ENCODE peak calls at places on chromosomes 13 and 19, in five cellular contexts. A is T-helper 2 cell; L is stimulated activated CD4-positive, alpha-beta T cell treated with anti-CD3 and anti-CD28 coated beads, Interleukin-15, amount 100 ng/mL, for 24 hours; X is skeletal muscle cell; U is C1 segment of cervical spinal cord. S is an unnamed sample.

GRCh38 chr19:16197188-16197621 is 506 bp upstream of the AP1M1 start:
- DNase-seq in U (no peak), L (no peak), X (peak), A (no peak), S (no peak)

GRCh38 chr19:37079238-37079637 is 1.0 kb downstream of the ZNF420 start:
- DNase-seq in X (no peak), A (no peak), L (no peak), U (no peak), S (no peak)

GRCh38 chr13:20391597-20392452 is 133.8 kb downstream of the CRYL1 start:
- DNase-seq in X (no peak), A (no peak), U (no peak), L (no peak), S (no peak)

GRCh38 chr19:16400911-16401675 is 70.7 kb downstream of the EPS15L1 start:
- DNase-seq in X (no peak), L (peak), U (no peak), A (no peak), S (no peak)

GRCh38 chr13:105406551-105406950 is 1128.9 kb downstream of the EFNB2 start:
- DNase-seq in X (no peak), L (no peak), U (no peak), A (no peak), S (no peak)

GRCh38 chr19:54248016-54248601 is 5.5 kb upstream of the LILRA6 start:
- DNase-seq in A (peak), U (peak), L (peak), X (peak), S (no peak)

GRCh38 chr19:58554494-58555368 is at the start of gene CHMP2A:
- DNase-seq in U (no peak), X (peak), A (peak), L (peak), S (no peak)

GRCh38 chr19:2462635-2463421 is 6.1 kb upstream of the LMNB2 start:
- DNase-seq in U (no peak), A (no peak), X (peak), L (no peak), S (no peak)

GRCh38 chr13:109157275-109157674 is 527.9 kb downstream of the MYO16 start:
- DNase-seq in U (no peak), A (no peak), L (no peak), X (no peak), S (no peak)

GRCh38 chr13:103031332-103031873 is 34.8 kb downstream of the SLC10A2 start:
- DNase-seq in L (no peak), X (no peak), A (no peak), U (no peak), S (no peak)

GRCh38 chr19:55386515-55386947 is 799 bp downstream of the RPL28 start:
- DNase-seq in A (peak), X (no peak), L (no peak), U (no peak), S (no peak)

GRCh38 chr13:33228645-33229445 is 56.7 kb downstream of the STARD13 start:
- DNase-seq in X (no peak), A (peak), U (peak), L (no peak), S (no peak)

GRCh38 chr13:101785858-101786257 is 333.4 kb downstream of the ITGBL1 start:
- DNase-seq in A (no peak), X (no peak), L (no peak), U (peak), S (no peak)

GRCh38 chr19:18476507-18477041 is 38.6 kb upstream of the ISYNA1 start:
- DNase-seq in U (no peak), L (no peak), X (no peak), A (no peak), S (no peak)

GRCh38 chr19:48856921-48857320 is 11.5 kb downstream of the PLEKHA4 start:
- DNase-seq in X (no peak), U (no peak), A (no peak), L (no peak), S (no peak)

GRCh38 chr19:35446194-35446593 is 1.9 kb upstream of the FFAR2 start:
- DNase-seq in A (peak), L (no peak), X (no peak), U (no peak), S (no peak)

GRCh38 chr19:14563989-14564650 is 7.7 kb downstream of the NDUFB7 start:
- DNase-seq in X (no peak), A (peak), U (no peak), L (peak), S (peak)